ENCODE peak calls at places on chromosomes 7 and 10, in ten cellular contexts. T is IMR-90, K is uterus, Q is transverse colon, L is stomach, Z is tibial nerve, N is spleen, B is sigmoid colon, Y is adrenal gland, W is HCT116. A is an unnamed sample. For H3K27me3, the result is how much of the 10 kb centered on the place peaks cover.

GRCh38 chr10:97553575-97554100 is 18.9 kb upstream of the ANKRD2 start:
- DNase-seq in B (peak), N (peak), L (peak), W (no peak), K (peak), T (peak), Z (peak), Y (peak), Q (peak), A (peak)

GRCh38 chr7:34902181-34902580 is 135.1 kb downstream of the DPY19L1 start:
- DNase-seq in Y (no peak), Z (no peak), K (no peak), Q (no peak), T (no peak), L (no peak), B (no peak), N (no peak), W (no peak), A (no peak)

GRCh38 chr7:44473295-44473694 is 17.2 kb downstream of the NUDCD3 start:
- DNase-seq in T (peak), K (no peak), Z (no peak), B (no peak), W (no peak), Y (no peak), L (no peak), N (no peak), Q (no peak), A (no peak)

GRCh38 chr7:44378744-44379143 is 53.4 kb upstream of the CAMK2B start:
- DNase-seq in L (no peak), Z (no peak), Q (no peak), Y (no peak), K (no peak), W (no peak), B (no peak), T (peak), N (no peak), A (no peak)

GRCh38 chr7:105429746-105430612 is 41.3 kb upstream of the SRPK2 start:
- DNase-seq in Q (peak), L (peak), K (no peak), Z (no peak), W (peak), B (no peak), T (peak), N (no peak), Y (peak), A (peak)

GRCh38 chr7:30752979-30753378 is 1.0 kb downstream of the INMT start:
- DNase-seq in W (no peak), K (peak), N (no peak), Y (peak), T (no peak), Z (peak), B (peak), L (peak), Q (peak), A (peak)

GRCh38 chr7:63899691-63900393 is 98.8 kb upstream of the ZNF722 start:
- DNase-seq in W (no peak), T (no peak), B (peak), Z (peak), K (peak), Q (peak), Y (peak), L (no peak), N (peak), A (peak)

GRCh38 chr10:86205761-86206145 is 160.8 kb downstream of the GRID1 start:
- DNase-seq in N (no peak), Q (no peak), T (no peak), L (no peak), B (peak), Y (no peak), K (no peak), Z (no peak), W (no peak), A (no peak)

GRCh38 chr10:132493756-132494290 is 43.8 kb upstream of the INPP5A start:
- DNase-seq in Z (no peak), W (no peak), Y (no peak), Q (no peak), L (no peak), T (no peak), B (peak), K (peak), N (peak), A (no peak)

GRCh38 chr7:55348502-55348901 is 16.6 kb upstream of the LANCL2 start:
- DNase-seq in T (peak), B (no peak), K (no peak), Y (no peak), Q (no peak), W (no peak), L (no peak), N (no peak), Z (no peak), A (no peak)

GRCh38 chr10:529831-530230 is 159.6 kb downstream of the DIP2C start:
- DNase-seq in L (no peak), Y (no peak), T (no peak), K (no peak), Z (no peak), Q (no peak), N (peak), B (peak), W (no peak), A (no peak)

GRCh38 chr10:78542536-78542935 is 508.9 kb downstream of the RPS24 start:
- DNase-seq in Q (no peak), Z (no peak), B (peak), W (no peak), T (no peak), L (no peak), N (no peak), Y (no peak), K (peak), A (no peak)

GRCh38 chr7:112072541-112073245 is 133.5 kb downstream of the DOCK4 start:
- DNase-seq in L (no peak), B (no peak), W (no peak), T (no peak), Z (no peak), Q (no peak), Y (no peak), N (no peak), K (no peak), A (no peak)

GRCh38 chr7:135414850-135415439 is 95.0 kb downstream of the CNOT4 start:
- DNase-seq in L (peak), K (no peak), Q (no peak), T (peak), B (no peak), Y (peak), W (peak), N (no peak), Z (no peak), A (peak)

GRCh38 chr7:1564603-1565022 is 5.2 kb downstream of the PSMG3 start:
- DNase-seq in W (no peak), Q (no peak), B (no peak), Z (no peak), L (no peak), N (no peak), Y (no peak), T (no peak), K (no peak), A (no peak)

GRCh38 chr10:96413151-96413787 is 54.5 kb upstream of the OPALIN start:
- DNase-seq in Y (no peak), W (no peak), B (peak), Q (no peak), Z (no peak), T (no peak), N (no peak), K (no peak), L (no peak), A (peak)

GRCh38 chr7:70376561-70377031 is 755.3 kb upstream of the GALNT17 start:
- DNase-seq in K (no peak), W (no peak), L (no peak), B (no peak), T (no peak), Z (no peak), Q (no peak), N (no peak), Y (no peak), A (no peak)

GRCh38 chr7:75565129-75565528 is 73.0 kb downstream of the SPDYE5 start:
- DNase-seq in N (no peak), W (no peak), Y (peak), L (peak), T (peak), Q (no peak), Z (no peak), B (no peak), K (no peak), A (peak)

GRCh38 chr10:104297697-104298660 is 29.0 kb downstream of the GSTO2 start:
- DNase-seq in K (no peak), L (no peak), T (peak), Y (peak), W (no peak), Z (no peak), B (no peak), Q (no peak), N (no peak), A (no peak)

GRCh38 chr10:133448120-133448519 is 5.6 kb upstream of the SCART1 start:
- DNase-seq in Z (no peak), T (no peak), W (no peak), L (no peak), B (no peak), K (no peak), N (no peak), Q (no peak), Y (no peak), A (no peak)

GRCh38 chr10:22325272-22325947 is 4.5 kb downstream of the BMI1 start:
- DNase-seq in Y (peak), K (peak), L (peak), B (peak), Q (peak), T (peak), W (no peak), N (peak), Z (no peak), A (peak)

GRCh38 chr10:104657458-104657857 is 16.4 kb downstream of the SORCS3 start:
- DNase-seq in B (no peak), Y (no peak), Z (no peak), L (no peak), T (no peak), Q (no peak), N (no peak), W (no peak), K (no peak), A (no peak)

GRCh38 chr7:148856891-148857290 is 27.2 kb downstream of the EZH2 start:
- DNase-seq in L (no peak), B (no peak), Z (no peak), N (no peak), T (peak), Q (no peak), Y (no peak), K (no peak), W (no peak), A (no peak)

GRCh38 chr7:584122-584465 is 64.4 kb upstream of the PDGFA start:
- DNase-seq in Z (no peak), Q (peak), L (peak), B (no peak), K (no peak), N (peak), Y (peak), T (no peak), W (no peak), A (peak)

GRCh38 chr10:14751576-14752330 is 22.9 kb downstream of the FAM107B start:
- DNase-seq in T (peak), Y (peak), N (no peak), K (peak), B (peak), Q (peak), Z (peak), W (no peak), L (no peak), A (peak)

GRCh38 chr10:132326925-132327324 is 5.1 kb upstream of the LRRC27 start:
- DNase-seq in Z (no peak), B (peak), N (no peak), Q (no peak), W (no peak), Y (no peak), K (no peak), T (no peak), L (no peak), A (no peak)

GRCh38 chr7:90187507-90188050 is 24.0 kb upstream of the STEAP2 start:
- DNase-seq in Q (no peak), W (no peak), Z (no peak), Y (no peak), N (no peak), L (no peak), K (no peak), T (no peak), B (no peak), A (no peak)

GRCh38 chr10:118373786-118374185 is 31.7 kb upstream of the FAM204A start:
- DNase-seq in B (no peak), T (peak), Q (no peak), N (no peak), L (no peak), W (no peak), K (no peak), Y (no peak), Z (no peak), A (no peak)

GRCh38 chr7:73908123-73908611 is 47.2 kb downstream of the TMEM270 start:
- DNase-seq in W (no peak), T (no peak), Z (peak), L (peak), N (peak), Y (no peak), Q (no peak), K (no peak), B (peak), A (no peak)

GRCh38 chr10:20466731-20467130 is 430.4 kb downstream of the NEBL start:
- DNase-seq in W (no peak), B (no peak), T (peak), Q (no peak), Z (no peak), L (no peak), N (no peak), K (no peak), Y (no peak), A (no peak)

GRCh38 chr10:78966844-78967488 is 101.8 kb upstream of the ZMIZ1 start:
- DNase-seq in T (no peak), K (no peak), Q (no peak), Z (no peak), L (no peak), Y (no peak), W (no peak), B (no peak), N (peak), A (no peak)

GRCh38 chr7:113698556-113699220 is 220.1 kb downstream of the PPP1R3A start:
- DNase-seq in Q (no peak), Y (peak), N (no peak), T (peak), B (no peak), K (no peak), Z (no peak), W (peak), L (no peak), A (peak)

GRCh38 chr7:135328053-135328452 is 94.4 kb downstream of the STRA8 start:
- DNase-seq in K (no peak), T (no peak), Z (no peak), N (no peak), B (no peak), Y (no peak), L (no peak), Q (no peak), W (no peak), A (no peak)

GRCh38 chr10:47298730-47299129 is 1.3 kb upstream of the GDF10 start:
- DNase-seq in N (no peak), L (no peak), Q (no peak), W (no peak), T (no peak), K (no peak), Z (no peak), Y (no peak), B (no peak), A (no peak)

GRCh38 chr10:47299611-47299988 is 397 bp upstream of the GDF10 start:
- DNase-seq in Z (no peak), K (no peak), T (no peak), N (no peak), L (no peak), B (no peak), Y (no peak), W (no peak), Q (no peak), A (no peak)

GRCh38 chr10:47301833-47302232 is 1.8 kb downstream of the GDF10 start:
- DNase-seq in Z (no peak), K (no peak), Q (no peak), B (no peak), L (no peak), W (no peak), T (no peak), N (no peak), Y (no peak), A (no peak)

GRCh38 chr10:47297796-47298540 is 2.0 kb upstream of the GDF10 start:
- DNase-seq in Y (no peak), T (no peak), N (no peak), Z (no peak), W (no peak), K (no peak), L (no peak), Q (no peak), B (peak), A (peak)

GRCh38 chr10:47299989-47300931 is at the start of gene GDF10:
- DNase-seq in L (no peak), N (no peak), Z (no peak), K (no peak), B (no peak), W (no peak), T (no peak), Q (no peak), Y (no peak), A (peak)
- H3K27me3 ChIP-seq in L (half or more), N (under half), Z (under half), K (under half), B (under half), W (under half), T (half or more), Q (half or more), Y (under half), A (under half)

DNA sequence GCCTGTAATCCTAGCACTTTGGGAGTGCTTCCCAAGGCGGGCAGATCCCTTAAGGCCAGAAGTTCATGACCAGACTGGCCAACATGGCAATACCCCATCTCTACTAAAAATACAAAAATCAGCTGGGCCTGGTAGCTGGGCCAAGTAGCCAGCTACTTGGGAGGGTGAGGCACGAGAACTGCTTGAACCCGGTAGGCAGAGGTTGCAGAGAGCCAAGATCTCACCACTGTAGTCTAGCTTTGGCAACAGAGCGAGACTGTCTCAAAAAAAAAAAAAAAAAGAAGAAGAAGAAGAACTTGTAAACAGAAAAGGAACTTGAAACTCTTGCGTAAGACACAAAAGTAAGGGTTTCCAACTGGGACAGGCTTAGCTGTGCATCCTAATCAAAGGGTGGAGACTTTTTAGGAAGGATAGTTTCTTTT is 5.6 kb upstream of the IFIT2 start:
- DNase-seq in N (no peak), Q (no peak), W (no peak), K (no peak), L (no peak), T (peak), B (no peak), Z (no peak), Y (no peak), A (no peak)
- TF ChIP-seq POLR2A in N (no peak), Q (no peak), W (no peak), K (no peak), L (no peak), T (no peak), B (no peak), Z (no peak), Y (no peak), A (no peak)

GRCh38 chr7:121285066-121285667 is 43.6 kb upstream of the WNT16 start:
- DNase-seq in Y (no peak), T (no peak), Q (no peak), L (no peak), B (no peak), K (no peak), Z (no peak), N (no peak), W (no peak), A (no peak)
- H3K27me3 ChIP-seq in Y (under half), T (under half), Q (under half), L (under half), B (under half), K (under half), Z (under half), N (under half), W (under half), A (under half)

DNA sequence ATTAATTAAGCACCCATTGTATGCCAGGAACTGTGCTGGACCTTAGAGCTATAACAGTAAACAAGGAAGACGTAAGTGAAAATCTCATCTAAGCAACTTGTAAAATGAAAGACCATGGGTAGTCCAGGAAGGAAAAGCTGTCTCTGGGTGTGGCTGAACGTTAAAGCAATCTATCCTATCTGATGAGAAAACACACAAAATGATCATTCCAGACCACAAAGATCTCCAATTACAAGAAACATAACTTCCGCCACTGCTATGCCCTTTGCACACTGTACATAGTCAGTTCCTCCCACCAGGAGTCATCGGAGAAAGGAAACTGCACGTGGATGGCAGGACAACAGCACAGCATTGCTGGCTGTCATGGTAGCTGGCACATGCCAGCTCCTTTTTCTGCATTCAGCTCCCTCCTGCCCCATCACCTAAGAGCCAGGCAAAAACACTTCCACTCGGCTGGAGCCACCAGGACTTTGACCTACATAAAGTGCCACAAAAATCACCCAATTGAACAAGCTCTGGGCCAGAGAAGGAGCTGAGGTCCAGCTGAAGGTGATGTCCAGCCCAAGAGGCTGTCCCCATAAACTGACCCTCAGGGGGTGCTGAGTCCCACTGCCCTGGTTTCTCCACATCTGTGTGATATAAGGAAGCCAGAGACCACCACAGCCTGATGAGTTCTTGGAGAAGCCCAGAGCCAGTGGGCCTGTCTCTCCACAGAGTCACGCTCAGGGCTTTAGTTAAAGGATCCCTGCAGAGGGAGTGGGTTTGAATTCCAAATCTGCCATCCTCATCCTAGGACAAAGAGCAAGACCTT is 56.4 kb downstream of the STEAP1B start:
- DNase-seq in T (peak), B (no peak), N (no peak), W (no peak), K (no peak), L (no peak), Z (no peak), Q (peak), Y (no peak), A (no peak)
- TF ChIP-seq POLR2A in T (no peak), B (no peak), N (no peak), W (no peak), K (no peak), L (no peak), Z (no peak), Q (no peak), Y (no peak), A (no peak)

GRCh38 chr7:33500590-33500989 is 371.2 kb downstream of the BBS9 start:
- DNase-seq in T (peak), W (no peak), B (no peak), L (no peak), K (no peak), Q (no peak), Z (no peak), Y (no peak), N (no peak), A (no peak)
- H3K27me3 ChIP-seq in T (under half), W (under half), B (under half), L (under half), K (under half), Q (under half), Z (under half), Y (under half), N (under half), A (under half)

DNA sequence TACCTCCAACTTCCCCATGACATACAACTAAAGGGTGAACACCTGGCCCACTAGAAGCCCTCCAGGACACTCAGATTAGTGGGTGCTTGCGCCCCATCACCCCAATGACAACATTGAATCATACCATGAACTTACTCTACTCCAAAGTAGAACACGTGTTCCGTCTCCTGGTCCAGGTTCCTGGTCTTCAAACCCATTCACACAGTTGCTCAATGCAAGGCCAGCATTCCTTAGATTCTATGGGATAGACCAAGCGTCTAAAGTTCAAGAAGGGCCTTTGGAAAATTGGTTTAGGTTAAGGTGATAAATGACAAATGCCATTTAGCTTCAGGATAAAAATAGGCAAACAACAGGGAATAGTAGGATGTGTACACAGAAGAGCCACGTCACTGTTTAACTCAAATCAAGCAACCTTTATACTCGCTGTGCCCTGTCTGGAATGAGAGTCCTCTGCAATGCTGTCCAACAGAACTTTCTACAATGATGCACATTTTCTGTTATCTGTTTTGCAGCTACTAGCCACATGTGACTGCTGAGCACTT is 2.3 kb upstream of the RAPGEF5 start:
- DNase-seq in K (no peak), N (no peak), L (no peak), Q (no peak), B (no peak), T (no peak), Y (no peak), W (no peak), Z (no peak), A (no peak)
- TF ChIP-seq POLR2A in K (no peak), N (no peak), L (no peak), Q (no peak), B (no peak), T (no peak), Y (no peak), W (no peak), Z (no peak), A (no peak)